ENCODE peak calls at places on chromosomes 6 and 20, in four cellular contexts. V is transverse colon, T is lower lobe of right lung, P is body of pancreas. C is an unnamed sample. For H3K36me3, the result is how much of the 10 kb centered on the place peaks cover.

GRCh38 chr6:144094731-144095133 is 641 bp downstream of the SF3B5 start:
- DNase-seq in T (no peak), P (no peak), V (no peak), C (peak)

GRCh38 chr6:149261364-149261763 is 56.1 kb upstream of the TAB2 start:
- DNase-seq in V (no peak), P (no peak), T (no peak), C (no peak)

GRCh38 chr6:57097596-57097995 is 7.6 kb downstream of the ZNF451 start:
- DNase-seq in T (no peak), V (no peak), P (no peak), C (no peak)

GRCh38 chr6:24755284-24755683 is 19.5 kb upstream of the GMNN start:
- DNase-seq in P (no peak), V (no peak), T (no peak), C (peak)

GRCh38 chr6:158908596-158908995 is 89.4 kb upstream of the EZR start:
- DNase-seq in P (no peak), T (no peak), V (no peak), C (no peak)

GRCh38 chr6:21886601-21887091 is 293.1 kb downstream of the SOX4 start:
- DNase-seq in T (no peak), P (no peak), V (no peak), C (no peak)

GRCh38 chr20:40766081-40766480 is 77.0 kb upstream of the MAFB start:
- DNase-seq in V (no peak), T (no peak), P (no peak), C (no peak)

GRCh38 chr6:25369450-25370086 is 90.4 kb downstream of the CARMIL1 start:
- DNase-seq in V (peak), T (no peak), P (peak), C (peak)

GRCh38 chr6:72620866-72621242 is 1.0 kb upstream of the KCNQ5 start:
- DNase-seq in V (no peak), T (no peak), P (peak), C (no peak)

GRCh38 chr6:36050305-36050704 is 22.7 kb downstream of the MAPK14 start:
- DNase-seq in T (no peak), P (no peak), V (peak), C (peak)

GRCh38 chr6:159052720-159053119 is 7.9 kb upstream of the TAGAP start:
- DNase-seq in P (no peak), V (no peak), T (no peak), C (no peak)

GRCh38 chr6:40474937-40475336 is 112.2 kb downstream of the LRFN2 start:
- DNase-seq in V (no peak), P (no peak), T (no peak), C (no peak)

GRCh38 chr6:33678932-33679478 is 32.5 kb downstream of the UQCC2 start:
- DNase-seq in T (no peak), P (no peak), V (no peak), C (no peak)

GRCh38 chr6:130965657-130966056 is 97.4 kb downstream of the EPB41L2 start:
- DNase-seq in T (no peak), V (no peak), P (no peak), C (no peak)

GRCh38 chr6:129102741-129103140 is 219.8 kb downstream of the LAMA2 start:
- DNase-seq in V (peak), P (no peak), T (no peak), C (no peak)

GRCh38 chr6:167485186-167485978 is 160.5 kb downstream of the TTLL2 start:
- DNase-seq in P (no peak), T (no peak), V (no peak), C (no peak)

GRCh38 chr6:25369043-25369442 is 89.9 kb downstream of the CARMIL1 start:
- DNase-seq in V (no peak), P (peak), T (no peak), C (no peak)

GRCh38 chr6:113103618-113104390 is 753.3 kb upstream of the MARCKS start:
- DNase-seq in P (no peak), V (no peak), T (no peak), C (no peak)

GRCh38 chr6:131789219-131789618 is 18.6 kb upstream of the ENPP1 start:
- DNase-seq in V (no peak), T (no peak), P (no peak), C (no peak)

GRCh38 chr6:1872649-1873131 is 263.0 kb downstream of the FOXC1 start:
- DNase-seq in P (peak), T (no peak), V (no peak), C (peak)

GRCh38 chr6:126033696-126034095 is 47.4 kb downstream of the TRMT11 start:
- DNase-seq in P (peak), V (peak), T (no peak), C (peak)

GRCh38 chr20:10935658-10936057 is 261.9 kb upstream of the JAG1 start:
- DNase-seq in V (no peak), P (no peak), T (no peak), C (no peak)

DNA sequence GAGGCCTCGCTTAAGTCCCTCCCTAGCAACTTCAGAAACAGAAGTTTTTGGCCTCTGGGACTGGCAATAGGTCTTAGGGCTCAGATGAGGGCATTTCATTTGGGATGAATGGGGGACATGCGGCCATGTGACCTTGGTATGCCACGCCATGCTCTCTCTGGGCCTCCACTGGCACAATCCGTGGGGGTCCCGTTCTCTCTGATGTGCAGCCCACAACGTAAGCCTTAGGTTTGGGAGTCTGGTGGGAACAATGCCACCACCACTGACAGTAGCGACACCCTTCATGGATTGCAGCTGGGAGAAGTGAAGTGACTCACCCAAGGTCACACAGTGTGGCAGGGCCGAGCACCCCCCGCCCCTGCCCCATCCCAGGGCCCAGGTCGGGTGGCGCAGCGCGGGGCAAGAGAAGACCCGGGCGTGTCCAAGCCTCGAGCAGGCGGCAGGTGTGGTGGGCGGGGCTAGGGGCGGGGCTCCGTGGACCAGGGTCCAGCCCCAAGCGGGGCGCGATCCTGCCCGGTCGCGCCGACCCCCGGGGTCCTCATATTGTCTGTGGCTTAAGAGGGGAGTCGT is 864 bp upstream of the CEBPB start:
- DNase-seq in T (peak), V (peak), P (peak), C (peak)
- H3K4me3 ChIP-seq in T (peak), V (peak), P (no peak), C (peak)

GRCh38 chr20:25468126-25469075 is 60.9 kb downstream of the GINS1 start:
- DNase-seq in V (no peak), P (no peak), T (no peak), C (no peak)

GRCh38 chr20:25469558-25469957 is 62.1 kb downstream of the GINS1 start:
- DNase-seq in P (no peak), V (no peak), T (no peak), C (no peak)

GRCh38 chr20:25467441-25467840 is 60.0 kb downstream of the GINS1 start:
- DNase-seq in T (no peak), P (no peak), V (no peak), C (no peak)

GRCh38 chr20:25471020-25471419 is 63.5 kb downstream of the GINS1 start:
- DNase-seq in P (no peak), T (no peak), V (no peak), C (no peak)

DNA sequence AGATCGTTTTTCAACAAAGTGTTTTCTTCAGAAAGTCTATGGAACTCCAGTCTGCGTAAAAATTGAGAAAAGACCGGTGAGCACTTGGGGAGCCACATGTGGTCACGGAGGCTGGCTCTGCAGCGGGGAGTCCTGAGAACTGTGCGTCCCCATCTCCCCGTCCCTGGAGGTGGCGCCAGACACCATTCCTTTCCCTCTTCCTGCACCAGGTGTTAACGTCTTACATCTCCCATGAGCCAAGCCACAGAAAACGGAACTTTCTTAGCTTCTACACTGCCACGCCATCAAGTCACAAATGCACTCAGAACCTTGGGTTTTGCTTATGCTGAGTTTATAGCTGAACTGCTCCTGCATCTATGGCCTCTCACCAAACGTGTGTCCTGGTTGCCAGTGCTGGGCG is 62.6 kb downstream of the GINS1 start:
- DNase-seq in P (peak), V (peak), T (no peak), C (peak)
- H3K36me3 ChIP-seq in P (under half), V (under half), T (under half), C (under half)

GRCh38 chr20:36548006-36548315 is 6.6 kb downstream of the MYL9 start:
- DNase-seq in T (no peak), V (no peak), P (no peak), C (no peak)

GRCh38 chr20:36549628-36549941 is 8.3 kb downstream of the MYL9 start:
- DNase-seq in T (no peak), V (no peak), P (no peak), C (no peak)

GRCh38 chr20:36546111-36546736 is 4.9 kb downstream of the MYL9 start:
- DNase-seq in T (no peak), P (no peak), V (no peak), C (no peak)

GRCh38 chr20:36548704-36549627 is 7.6 kb downstream of the MYL9 start:
- DNase-seq in V (no peak), P (no peak), T (no peak), C (no peak)

DNA sequence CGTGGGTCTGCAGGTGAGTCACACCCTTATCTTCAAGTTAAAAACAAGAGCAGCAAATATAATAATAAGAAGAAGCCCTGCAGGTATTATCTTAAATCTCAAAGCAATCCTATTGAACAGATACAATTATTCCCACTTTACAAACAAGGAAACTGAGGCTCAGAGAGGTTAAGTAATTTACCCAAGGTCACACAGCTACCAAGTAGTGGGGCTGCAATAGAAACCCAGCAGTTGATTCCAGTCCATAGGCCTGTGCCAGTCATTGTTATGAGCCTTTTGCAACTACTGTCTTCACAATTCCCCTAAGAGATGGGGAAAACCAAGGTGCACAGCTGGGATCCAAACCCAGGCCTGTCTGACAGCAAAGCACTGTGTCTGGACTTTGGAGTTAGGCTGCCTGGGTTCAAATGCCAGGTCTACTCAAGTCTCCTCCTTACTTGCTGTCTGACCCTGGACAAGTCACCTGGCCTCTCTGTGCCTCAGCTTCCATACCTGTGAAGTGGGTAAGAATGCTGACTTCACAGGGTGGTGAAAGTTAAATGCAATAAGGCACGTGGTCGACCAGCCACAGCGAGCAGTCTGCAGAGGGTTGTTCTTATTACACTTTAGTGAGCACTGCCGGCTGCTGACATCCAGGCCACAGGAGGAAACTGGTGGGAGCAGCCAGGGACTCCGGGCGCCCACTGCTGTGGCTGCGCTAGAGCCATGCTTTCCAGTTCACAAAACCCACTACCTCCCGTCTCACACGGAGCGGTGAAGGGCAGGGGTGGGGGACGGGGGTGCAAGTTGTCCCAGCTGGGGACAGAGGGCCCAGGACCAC is 6.1 kb downstream of the MYL9 start:
- DNase-seq in P (no peak), V (no peak), T (no peak), C (no peak)
- H3K4me3 ChIP-seq in P (no peak), V (no peak), T (no peak), C (no peak)

DNA sequence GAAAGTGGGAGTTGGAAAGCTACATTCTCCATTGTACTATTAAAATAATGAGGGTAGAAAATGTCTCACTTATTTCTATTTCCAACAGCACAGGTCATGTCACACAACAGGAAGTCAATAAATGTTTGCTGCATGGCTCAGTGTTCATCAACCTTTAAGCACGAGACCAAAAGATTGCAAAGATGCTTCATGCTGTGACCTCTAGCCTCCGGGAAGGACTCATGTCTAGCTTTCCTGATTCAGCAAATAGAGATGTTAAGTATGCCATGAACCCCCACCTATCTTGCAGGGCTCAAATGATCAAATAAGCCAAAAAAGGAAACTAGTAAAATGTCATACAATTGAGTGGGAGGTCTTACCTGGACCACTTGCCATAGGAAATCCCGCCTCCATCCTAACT is 57.3 kb downstream of the NCOA6 start:
- DNase-seq in P (no peak), T (no peak), V (no peak), C (no peak)
- H3K36me3 ChIP-seq in P (under half), T (half or more), V (under half), C (under half)

DNA sequence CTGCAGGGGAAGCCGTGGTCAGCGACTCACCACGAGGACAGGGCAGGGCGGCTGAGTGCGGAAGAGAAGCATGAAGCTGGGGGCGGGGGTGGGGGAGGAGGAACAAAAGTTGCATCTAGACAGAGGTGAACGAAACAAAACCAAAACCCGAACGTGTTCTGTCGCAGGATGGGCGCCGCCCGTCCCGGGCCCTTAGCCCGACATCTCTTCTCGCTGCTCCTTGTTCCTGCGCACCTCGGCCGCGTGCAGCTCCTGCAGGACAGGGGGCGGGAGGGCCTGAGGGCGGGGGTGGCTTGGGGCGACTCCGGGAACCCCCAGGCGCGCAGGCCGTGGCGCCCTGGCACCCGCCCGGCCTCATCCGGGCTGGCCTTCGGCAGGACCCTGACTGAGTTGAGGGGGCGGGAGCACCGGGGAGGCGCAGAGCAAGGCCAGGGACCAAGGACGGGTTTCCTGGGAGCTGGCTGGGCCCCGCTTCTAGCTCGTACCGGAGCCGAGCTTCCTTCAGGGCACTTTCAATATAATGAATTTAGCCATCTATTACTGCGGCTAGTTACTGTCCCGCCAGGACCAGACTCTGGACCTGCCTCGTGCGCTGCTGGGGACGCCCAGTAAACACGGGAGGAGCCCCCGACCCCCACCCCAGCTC is 12.0 kb downstream of the STMN3 start:
- DNase-seq in P (no peak), T (peak), V (peak), C (peak)
- H3K4me3 ChIP-seq in P (peak), T (peak), V (peak), C (peak)

GRCh38 chr6:31952890-31953289 is 5.9 kb downstream of the NELFE start:
- DNase-seq in P (no peak), T (no peak), V (no peak), C (no peak)

GRCh38 chr6:31948753-31949413 is 3.0 kb downstream of the CFB start:
- DNase-seq in P (no peak), V (no peak), T (no peak), C (no peak)

GRCh38 chr6:31949926-31950548 is 4.1 kb downstream of the CFB start:
- DNase-seq in V (no peak), T (no peak), P (no peak), C (no peak)

GRCh38 chr6:31954511-31954910 is 4.3 kb downstream of the NELFE start:
- DNase-seq in P (no peak), V (no peak), T (no peak), C (no peak)

DNA sequence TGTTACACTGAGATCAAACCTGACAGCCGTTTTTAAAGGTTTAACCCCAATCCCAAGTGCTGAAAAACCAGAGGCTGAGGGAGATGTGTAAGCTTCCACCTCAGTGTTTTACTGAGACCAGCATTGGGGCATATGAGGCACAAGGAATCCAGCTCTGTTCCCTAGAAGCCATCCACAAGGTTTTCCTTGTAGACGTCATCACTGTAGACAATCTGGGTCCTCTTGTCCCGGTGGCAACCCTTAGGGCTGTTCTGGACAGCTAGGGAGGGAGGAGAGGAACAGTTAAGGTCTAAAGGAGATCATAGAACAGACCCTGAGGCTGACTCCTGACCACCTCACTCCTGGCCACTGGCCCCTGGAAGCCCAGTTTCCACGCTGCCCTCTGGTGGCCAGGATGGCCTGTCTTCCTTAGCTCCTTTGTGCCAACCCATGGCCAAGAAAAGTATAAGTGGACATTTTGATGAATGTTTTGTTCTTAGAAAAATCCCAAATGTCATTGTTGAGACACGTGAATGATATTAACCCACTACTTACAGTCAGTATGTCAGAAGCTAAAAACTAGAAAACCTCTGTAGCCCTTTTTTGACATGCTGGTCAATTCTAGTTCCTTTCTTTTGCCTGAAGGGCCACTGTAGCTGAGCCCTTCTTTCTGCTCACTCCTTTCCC is 6.4 kb downstream of the CFB start:
- DNase-seq in P (peak), T (peak), V (peak), C (peak)
- H3K36me3 ChIP-seq in P (under half), T (half or more), V (under half), C (under half)

DNA sequence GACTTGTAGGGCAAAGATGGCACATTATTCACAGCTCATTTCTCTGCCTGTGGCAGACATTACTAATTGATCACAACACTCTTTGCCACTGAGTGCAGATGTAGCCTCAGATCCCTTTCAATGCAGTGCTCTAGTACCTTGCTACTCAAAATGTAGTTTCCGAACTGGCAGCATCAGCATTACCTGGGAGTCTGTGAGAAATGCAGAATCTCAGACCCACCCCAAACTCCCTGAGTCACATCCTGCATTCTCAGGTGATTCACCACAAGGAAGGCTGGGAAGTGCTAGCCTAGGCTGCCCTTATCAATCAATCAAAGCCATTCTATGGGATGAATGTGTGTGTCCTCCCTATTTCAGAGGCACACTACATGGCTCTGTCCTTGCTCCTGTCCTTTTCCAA is 58.5 kb downstream of the PCNA start:
- DNase-seq in P (no peak), T (no peak), V (no peak), C (peak)
- H3K4me3 ChIP-seq in P (no peak), T (no peak), V (no peak), C (no peak)

DNA sequence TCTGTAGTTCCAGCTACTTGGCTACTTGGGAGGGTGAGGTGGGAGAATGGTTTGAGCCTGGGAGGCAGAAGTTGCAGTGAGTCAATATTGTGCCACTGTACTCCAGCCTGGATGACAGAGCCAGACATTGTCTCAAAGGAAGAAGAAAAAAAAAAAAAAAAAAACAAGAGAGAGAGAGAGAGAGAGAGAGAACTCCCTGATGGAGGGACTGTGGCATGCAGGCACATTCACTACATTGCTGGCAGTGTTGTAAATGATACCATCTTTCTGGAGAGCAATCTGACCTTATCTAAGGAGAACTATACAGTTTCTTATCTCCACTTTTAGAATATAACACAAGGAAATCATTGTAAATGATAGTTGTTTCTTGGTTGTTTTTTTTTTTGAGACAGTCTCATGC is 85.1 kb downstream of the MDN1 start:
- DNase-seq in P (no peak), T (no peak), V (no peak), C (no peak)
- H3K36me3 ChIP-seq in P (under half), T (half or more), V (under half), C (under half)

GRCh38 chr6:151494235-151494950 is 576 bp downstream of the CCDC170 start:
- DNase-seq in P (no peak), V (no peak), T (peak), C (peak)
- H3K4me3 ChIP-seq in P (peak), V (peak), T (peak), C (peak)

C was measured in small intestine.